ENCODE peak calls at places on chromosomes 1 and 21, in six cellular contexts. J, H, Z, U, G and Y are unnamed samples.

GRCh38 chr1:93700532-93701469 is 19.2 kb upstream of the BCAR3 start:
- DNase-seq in U (no peak), Z (no peak), H (no peak), J (no peak), G (no peak), Y (no peak)

GRCh38 chr21:34524671-34525601 is 12.9 kb upstream of the KCNE1 start:
- DNase-seq in U (no peak), H (no peak), J (no peak), Z (no peak), G (no peak), Y (no peak)

GRCh38 chr1:234656070-234656875 is 46.3 kb upstream of the IRF2BP2 start:
- DNase-seq in U (no peak), H (no peak), Z (no peak), J (no peak), G (no peak), Y (no peak)

GRCh38 chr1:64469977-64470669 is at the start of gene CACHD1:
- DNase-seq in G (peak), Z (peak), H (peak), J (peak), U (peak), Y (peak)

GRCh38 chr1:6601865-6602668 is 602 bp downstream of the KLHL21 start:
- DNase-seq in U (peak), G (peak), J (no peak), H (peak), Z (peak), Y (no peak)

GRCh38 chr1:192445849-192446489 is 129.2 kb downstream of the RGS21 start:
- DNase-seq in J (no peak), U (no peak), Z (no peak), G (no peak), H (peak), Y (peak)

GRCh38 chr1:14976260-14976659 is 177.3 kb upstream of the TMEM51 start:
- DNase-seq in J (no peak), G (no peak), U (no peak), H (no peak), Z (no peak), Y (no peak)

GRCh38 chr1:48644190-48644930 is 132.3 kb downstream of the BEND5 start:
- DNase-seq in H (no peak), J (no peak), Z (no peak), G (no peak), U (no peak), Y (no peak)

GRCh38 chr1:159823401-159823800 is 3.3 kb upstream of the SLAMF8 start:
- DNase-seq in H (no peak), Z (no peak), U (no peak), J (peak), G (no peak), Y (no peak)

GRCh38 chr1:3874736-3875135 is 17.5 kb downstream of the DFFB start:
- DNase-seq in G (no peak), J (no peak), U (no peak), Z (no peak), H (no peak), Y (no peak)

GRCh38 chr1:45359882-45360513 is 19.8 kb upstream of the MUTYH start:
- DNase-seq in H (no peak), J (peak), G (peak), U (peak), Z (peak), Y (peak)

GRCh38 chr1:94656982-94657381 is 115.4 kb upstream of the F3 start:
- DNase-seq in G (no peak), J (no peak), U (no peak), H (no peak), Z (no peak), Y (no peak)